ENCODE peak calls at places on chromosomes 6 and 20, in four cellular contexts. G, P, E and W are unnamed samples.

GRCh38 chr20:19756756-19757486 is 1.1 kb upstream of the RIN2 start:
- DNase-seq in G (no peak), P (no peak), E (no peak), W (no peak)

GRCh38 chr6:15864708-15865062 is 201.9 kb upstream of the DTNBP1 start:
- DNase-seq in G (no peak), P (no peak), E (no peak), W (no peak)

GRCh38 chr6:4459032-4459431 is 317.2 kb upstream of the CDYL start:
- DNase-seq in G (no peak), P (no peak), E (peak), W (no peak)

GRCh38 chr20:12557224-12557623 is 451.5 kb upstream of the SPTLC3 start:
- DNase-seq in G (no peak), P (no peak), E (no peak), W (no peak)

GRCh38 chr6:7559651-7560385 is 18.3 kb downstream of the DSP start:
- DNase-seq in G (no peak), P (no peak), E (peak), W (no peak)

GRCh38 chr6:132322398-132322797 is 78.9 kb downstream of the MOXD1 start:
- DNase-seq in G (no peak), P (no peak), E (no peak), W (no peak)

GRCh38 chr6:108942556-108943492 is 94.6 kb downstream of the ARMC2 start:
- DNase-seq in G (no peak), P (peak), E (no peak), W (no peak)

GRCh38 chr20:5569021-5569420 is 181.2 kb upstream of the SHLD1 start:
- DNase-seq in G (no peak), P (peak), E (peak), W (no peak)

GRCh38 chr6:90978046-90978445 is 391.2 kb upstream of the MAP3K7 start:
- DNase-seq in G (no peak), P (no peak), E (peak), W (no peak)

GRCh38 chr6:70108230-70108629 is 194.7 kb downstream of the COL9A1 start:
- DNase-seq in G (no peak), P (no peak), E (peak), W (peak)

GRCh38 chr20:13024581-13024980 is 15.8 kb downstream of the SPTLC3 start:
- DNase-seq in G (no peak), P (no peak), E (no peak), W (no peak)